ENCODE peak calls at places on chromosomes 13 and 19, in four cellular contexts. D is IMR-90, Y is endothelial cell, U is GM23338. A is an unnamed sample.

GRCh38 chr13:59319276-59319675 is 844.5 kb downstream of the DIAPH3 start:
- DNase-seq in Y (no peak), U (no peak), D (no peak), A (no peak)

GRCh38 chr19:11735375-11735774 is 3.4 kb downstream of the ZNF823 start:
- DNase-seq in Y (no peak), D (no peak), U (no peak), A (no peak)

GRCh38 chr13:25167775-25168174 is 4.3 kb downstream of the AMER2 start:
- DNase-seq in U (no peak), Y (no peak), D (no peak), A (no peak)

GRCh38 chr19:39409886-39410619 is 2.4 kb upstream of the PLEKHG2 start:
- DNase-seq in Y (peak; percentile 51), D (no peak), U (peak; percentile 62), A (peak; percentile 77)

GRCh38 chr13:22848539-22849052 is 332.2 kb upstream of the SGCG start:
- DNase-seq in Y (peak; percentile 5), U (peak; percentile 91), D (no peak), A (no peak)

GRCh38 chr19:11451327-11451941 is 16.0 kb downstream of the PRKCSH start:
- DNase-seq in D (no peak), U (no peak), Y (no peak), A (no peak)

GRCh38 chr19:40614595-40615411 is 13.6 kb downstream of the LTBP4 start:
- DNase-seq in D (peak; percentile 99), Y (peak; percentile 64), U (peak; percentile 96), A (peak; percentile 82)

GRCh38 chr19:50797429-50798115 is 7.4 kb downstream of the ACP4 start:
- DNase-seq in D (no peak), Y (no peak), U (no peak), A (no peak)

GRCh38 chr19:38551450-38551813 is 66.3 kb downstream of the MAP4K1 start:
- DNase-seq in Y (no peak), U (no peak), D (no peak), A (peak; percentile 75)

GRCh38 chr19:19320362-19321142 is at the start of the genes MAU2 and SUGP1:
- DNase-seq in Y (peak; percentile 87), U (peak; percentile 98), D (peak; percentile 90), A (peak; percentile 98)
- TF ChIP-seq CTCF in Y (no peak), U (peak; percentile 10), D (peak; percentile 36), A (peak; percentile 10)

GRCh38 chr13:33050161-33050560 is 33.9 kb downstream of the KL start:
- DNase-seq in Y (no peak), U (no peak), D (no peak), A (no peak)
- TF ChIP-seq CTCF in Y (no peak), U (no peak), D (no peak), A (no peak)

GRCh38 chr13:95296326-95296939 is 4.8 kb downstream of the ABCC4 start:
- DNase-seq in U (peak; percentile 80), Y (peak; percentile 68), D (no peak), A (no peak)
- TF ChIP-seq CTCF in U (peak; percentile 87), Y (peak; percentile 53), D (peak; percentile 38), A (peak; percentile 63)

GRCh38 chr19:20999731-21000352 is 20.6 kb upstream of the ZNF430 start:
- DNase-seq in Y (peak; percentile 81), D (peak; percentile 71), U (peak; percentile 98), A (peak; percentile 88)
- TF ChIP-seq CTCF in Y (no peak), D (no peak), U (no peak), A (no peak)

GRCh38 chr19:15025237-15025636 is 24.0 kb upstream of the CASP14 start:
- DNase-seq in U (peak; percentile 63), Y (no peak), D (no peak), A (peak; percentile 44)
- TF ChIP-seq CTCF in U (peak; percentile 61), Y (no peak), D (no peak), A (peak; percentile 12)

GRCh38 chr13:78586706-78587105 is 16.6 kb downstream of the POU4F1 start:
- DNase-seq in D (no peak), U (peak; percentile 96), Y (peak; percentile 61), A (no peak)
- TF ChIP-seq CTCF in D (no peak), U (peak; percentile 94), Y (peak; percentile 64), A (no peak)

GRCh38 chr19:35848919-35849505 is 3.3 kb downstream of the NPHS1 start:
- DNase-seq in U (no peak), D (no peak), Y (no peak), A (no peak)

GRCh38 chr19:35848486-35848885 is 3.8 kb downstream of the NPHS1 start:
- DNase-seq in D (no peak), U (no peak), Y (no peak), A (no peak)

GRCh38 chr19:35853038-35853756 is 893 bp upstream of the NPHS1 start:
- DNase-seq in D (no peak), Y (no peak), U (no peak), A (no peak)

GRCh38 chr19:35852029-35852780 is at the start of gene NPHS1:
- DNase-seq in Y (no peak), U (no peak), D (no peak), A (no peak)

GRCh38 chr19:35851213-35852028 is 883 bp downstream of the NPHS1 start:
- DNase-seq in Y (no peak), D (no peak), U (peak; percentile 90), A (no peak)
- TF ChIP-seq CTCF in Y (no peak), D (no peak), U (peak; percentile 78), A (no peak)

A was measured in GM13976.